ENCODE peak calls at places on chromosomes 2 and 18, in five cellular contexts. D is IMR-90, F is GM23338, W is A549, S is hepatocyte. G is an unnamed sample.

GRCh38 chr18:63365909-63366269 is 1.1 kb downstream of the KDSR start:
- DNase-seq in D (peak; percentile 6), F (peak; percentile 36), W (no peak), S (peak; percentile 10), G (no peak)

GRCh38 chr2:173496746-173497145 is 142.1 kb downstream of the CDCA7 start:
- DNase-seq in D (peak; percentile 53), F (no peak), W (no peak), S (no peak), G (no peak)

GRCh38 chr2:217618744-217619143 is 384.1 kb downstream of the TNS1 start:
- DNase-seq in D (no peak), F (no peak), W (no peak), S (no peak), G (no peak)

GRCh38 chr2:62343636-62344349 is 147.9 kb downstream of the B3GNT2 start:
- DNase-seq in D (no peak), F (no peak), W (no peak), S (no peak), G (no peak)

GRCh38 chr2:127143851-127144782 is 37.2 kb upstream of the BIN1 start:
- DNase-seq in D (peak; percentile 49), F (no peak), W (peak; percentile 33), S (no peak), G (no peak)

GRCh38 chr2:203579131-203579643 is 44.1 kb upstream of the RAPH1 start:
- DNase-seq in D (peak; percentile 84), F (peak; percentile 41), W (peak; percentile 56), S (peak; percentile 83), G (peak; percentile 95)

GRCh38 chr2:187440101-187440500 is 8.0 kb downstream of the CALCRL start:
- DNase-seq in D (no peak), F (no peak), W (no peak), S (no peak), G (no peak)

GRCh38 chr2:172107690-172108586 is 5.2 kb upstream of the DLX2 start:
- DNase-seq in D (no peak), F (peak; percentile 52), W (no peak), S (no peak), G (no peak)

GRCh38 chr2:165453672-165454071 is 15.8 kb upstream of the CSRNP3 start:
- DNase-seq in D (no peak), F (no peak), W (no peak), S (no peak), G (no peak)

GRCh38 chr2:38155025-38155424 is 79.1 kb upstream of the CYP1B1 start:
- DNase-seq in D (no peak), F (no peak), W (no peak), S (no peak), G (no peak)

GRCh38 chr2:73112026-73112912 is 479 bp downstream of the RAB11FIP5 start:
- DNase-seq in D (peak; percentile 49), F (peak; percentile 69), W (peak; percentile 61), S (peak; percentile 73), G (peak; percentile 69)

GRCh38 chr18:21805771-21806366 is 65.3 kb downstream of the MIB1 start:
- DNase-seq in D (no peak), F (no peak), W (no peak), S (no peak), G (no peak)

GRCh38 chr2:236026839-236027238 is 141.3 kb downstream of the GBX2 start:
- DNase-seq in D (peak; percentile 33), F (no peak), W (no peak), S (no peak), G (no peak)

GRCh38 chr2:230865766-230866703 is 1.3 kb downstream of the ITM2C start:
- DNase-seq in D (no peak), F (peak; percentile 55), W (no peak), S (peak; percentile 85), G (peak; percentile 74)
- H3K4me1 ChIP-seq in D (peaks cover 12% of the 10 kb centered on the region), F (peaks cover 65% of the 10 kb centered on the region), W (peaks cover 21% of the 10 kb centered on the region), S (peaks cover 49% of the 10 kb centered on the region), G (peaks cover 53% of the 10 kb centered on the region)

DNA sequence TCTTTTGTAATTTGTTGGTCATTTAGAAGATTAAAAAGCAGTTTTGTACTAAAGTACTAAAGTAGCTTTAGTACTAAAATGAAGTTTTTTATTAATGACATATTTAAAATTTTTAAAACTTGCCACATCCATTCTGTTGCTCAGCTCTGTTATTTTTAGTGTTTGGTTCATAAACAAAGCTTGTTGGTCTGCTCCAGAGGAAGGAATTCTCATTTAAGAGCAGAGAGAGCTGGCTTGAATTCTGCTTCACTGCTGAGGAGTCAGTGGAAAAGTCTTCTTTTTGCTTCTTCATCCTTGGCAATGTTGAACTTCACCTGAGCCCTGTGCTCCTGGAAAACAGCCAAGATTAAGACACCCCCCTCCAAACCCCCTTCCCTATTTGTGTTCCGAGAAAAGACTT is 40.6 kb downstream of the TMEM87B start:
- DNase-seq in D (no peak), F (no peak), W (no peak), S (no peak), G (no peak)
- H3K4me2 ChIP-seq in D (no peak overlapping the region), F (no peak overlapping the region), W (no peak overlapping the region), S (no peak overlapping the region), G (peak overlapping the region; percentile 51)

GRCh38 chr2:225006730-225007129 is 35.5 kb downstream of the DOCK10 start:
- DNase-seq in D (no peak), F (no peak), W (no peak), S (no peak), G (no peak)
- H3K4me1 ChIP-seq in D (peaks cover 12% of the 10 kb centered on the region), F (peaks cover 13% of the 10 kb centered on the region), W (peaks cover 63% of the 10 kb centered on the region), S (no peaks in the 10 kb centered on the region), G (no peaks in the 10 kb centered on the region)

GRCh38 chr2:219440388-219441256 is 6.0 kb downstream of the SPEG start:
- DNase-seq in D (peak; percentile 25), F (no peak), W (peak; percentile 14), S (no peak), G (peak; percentile 8)
- H3K4me2 ChIP-seq in D (peak overlapping the region; percentile 96), F (peak overlapping the region; percentile 86), W (peak overlapping the region; percentile 97), S (peak overlapping the region; percentile 99), G (no peak overlapping the region)

DNA sequence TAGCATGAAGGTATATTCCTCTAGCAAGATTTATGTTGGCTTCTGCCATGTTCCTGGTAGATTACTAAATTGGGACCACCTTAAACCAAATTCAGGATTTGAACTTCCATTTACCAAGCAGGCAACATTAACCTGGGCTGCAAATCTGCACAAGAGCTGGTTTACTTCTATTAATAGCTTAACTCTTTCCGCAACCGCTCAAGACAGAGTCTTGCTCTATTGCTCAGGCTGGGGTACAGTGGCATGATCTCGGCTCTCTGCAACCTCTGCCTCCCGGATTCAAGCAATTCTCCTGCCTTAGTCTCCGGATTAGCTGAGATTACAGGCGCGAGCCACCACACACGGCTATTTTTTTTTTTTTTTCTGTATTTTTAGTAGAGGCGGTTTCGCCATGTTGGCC is 8.4 kb downstream of the MARCHF7 start:
- DNase-seq in D (no peak), F (no peak), W (no peak), S (no peak), G (no peak)
- H3K4me1 ChIP-seq in D (peaks cover 4% of the 10 kb centered on the region), F (peaks cover under 1% of the 10 kb centered on the region), W (peaks cover 12% of the 10 kb centered on the region), S (peaks cover 8% of the 10 kb centered on the region), G (peaks cover 4% of the 10 kb centered on the region)

GRCh38 chr2:167103028-167103756 is 214.9 kb downstream of the XIRP2 start:
- DNase-seq in D (no peak), F (no peak), W (no peak), S (no peak), G (no peak)
- H3K4me2 ChIP-seq in D (no peak overlapping the region), F (no peak overlapping the region), W (no peak overlapping the region), S (no peak overlapping the region), G (no peak overlapping the region)

GRCh38 chr18:37390687-37391086 is 174.9 kb downstream of the CELF4 start:
- DNase-seq in D (no peak), F (no peak), W (no peak), S (no peak), G (no peak)
- H3K4me1 ChIP-seq in D (peaks cover 6% of the 10 kb centered on the region), F (peaks cover 15% of the 10 kb centered on the region), W (no peaks in the 10 kb centered on the region), S (peaks cover 3% of the 10 kb centered on the region), G (no peaks in the 10 kb centered on the region)

GRCh38 chr18:64747803-64748202 is 598.9 kb upstream of the LINC00305 start:
- DNase-seq in D (no peak), F (peak; percentile 57), W (no peak), S (no peak), G (no peak)

GRCh38 chr18:64742898-64743297 is 594.0 kb upstream of the LINC00305 start:
- DNase-seq in D (no peak), F (no peak), W (no peak), S (no peak), G (no peak)
- H3K4me2 ChIP-seq in D (no peak overlapping the region), F (no peak overlapping the region), W (no peak overlapping the region), S (no peak overlapping the region), G (no peak overlapping the region)

G was measured in trophoblast cell.